ENCODE peak calls at places on chromosome 2, in five cellular contexts. P is spleen, H is cardiac muscle cell, C is psoas muscle, S is PC-9. Z is an unnamed sample. For H3K36me3, the result is how much of the 10 kb centered on the place peaks cover.

GRCh38 chr2:5975406-5975805 is 283.2 kb downstream of the SOX11 start:
- DNase-seq in H (no peak), C (no peak), S (no peak), P (no peak), Z (no peak)

GRCh38 chr2:150060341-150060740 is 427.1 kb downstream of the RND3 start:
- DNase-seq in S (no peak), C (no peak), P (no peak), H (no peak), Z (no peak)

GRCh38 chr2:45300026-45300750 is 290.9 kb upstream of the SIX2 start:
- DNase-seq in P (no peak), C (no peak), S (no peak), H (no peak), Z (no peak)

GRCh38 chr2:157468931-157469708 is 25.2 kb upstream of the CYTIP start:
- DNase-seq in C (no peak), S (no peak), H (no peak), P (no peak), Z (peak)

GRCh38 chr2:70671059-70671685 is 96.8 kb downstream of the ADD2 start:
- DNase-seq in P (peak), C (no peak), H (no peak), S (no peak), Z (no peak)

GRCh38 chr2:9637330-9637729 is 6.5 kb upstream of the YWHAQ start:
- DNase-seq in C (no peak), S (peak), P (no peak), H (no peak), Z (peak)

GRCh38 chr2:32925283-32925682 is 21.5 kb upstream of the LTBP1 start:
- DNase-seq in S (no peak), C (no peak), P (no peak), H (no peak), Z (no peak)

GRCh38 chr2:168694173-168694572 is 108.3 kb upstream of the NOSTRIN start:
- DNase-seq in P (no peak), C (no peak), S (no peak), H (no peak), Z (no peak)

GRCh38 chr2:216594081-216594480 is 39.1 kb upstream of the IGFBP2 start:
- DNase-seq in P (no peak), S (no peak), C (no peak), H (no peak), Z (no peak)

GRCh38 chr2:216596234-216596985 is 36.8 kb upstream of the IGFBP2 start:
- DNase-seq in S (no peak), P (no peak), H (no peak), C (no peak), Z (no peak)

GRCh38 chr2:216601632-216602409 is 31.4 kb upstream of the IGFBP2 start:
- DNase-seq in S (no peak), H (no peak), C (no peak), P (no peak), Z (peak)

GRCh38 chr2:216591480-216591879 is 41.7 kb upstream of the IGFBP2 start:
- DNase-seq in S (no peak), H (no peak), C (no peak), P (no peak), Z (no peak)

GRCh38 chr2:216596986-216597509 is 36.2 kb upstream of the IGFBP2 start:
- DNase-seq in S (no peak), H (no peak), P (no peak), C (no peak), Z (no peak)
- H3K4me3 ChIP-seq in S (no peak), H (no peak), P (no peak), C (no peak), Z (no peak)

DNA sequence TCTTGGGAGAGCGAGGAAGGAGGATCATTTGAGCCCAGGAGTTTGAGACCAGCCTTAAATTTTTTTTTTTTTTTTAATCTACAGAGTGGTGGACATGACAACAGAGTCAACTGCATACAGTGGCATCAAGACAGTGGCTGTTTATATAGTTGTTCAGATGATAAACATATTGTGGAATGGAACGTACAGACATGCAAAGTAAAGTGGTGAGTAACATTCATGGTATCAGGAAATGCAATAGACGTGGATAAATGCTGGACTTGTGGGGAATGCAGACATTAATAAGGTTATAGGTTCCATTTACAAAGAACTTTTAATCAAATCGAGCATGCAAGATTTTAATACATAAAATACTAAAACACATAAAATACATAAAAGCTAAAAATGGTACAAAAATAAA is 11.9 kb downstream of the WDR43 start:
- DNase-seq in S (no peak), C (no peak), P (no peak), H (no peak), Z (peak)
- H3K36me3 ChIP-seq in S (half or more), C (half or more), P (half or more), H (under half), Z (under half)

GRCh38 chr2:134173338-134174016 is 80.4 kb upstream of the MGAT5 start:
- DNase-seq in C (peak), S (no peak), H (peak), P (no peak), Z (peak)

GRCh38 chr2:134167015-134167414 is 86.9 kb upstream of the MGAT5 start:
- DNase-seq in S (no peak), C (no peak), H (no peak), P (no peak), Z (peak)

GRCh38 chr2:134170700-134171099 is 83.2 kb upstream of the MGAT5 start:
- DNase-seq in C (no peak), H (no peak), P (no peak), S (no peak), Z (no peak)

GRCh38 chr2:134170269-134170668 is 83.6 kb upstream of the MGAT5 start:
- DNase-seq in S (no peak), C (no peak), P (no peak), H (no peak), Z (no peak)

GRCh38 chr2:134169788-134170187 is 84.1 kb upstream of the MGAT5 start:
- DNase-seq in C (no peak), P (no peak), H (no peak), S (no peak), Z (peak)
- H3K4me3 ChIP-seq in C (no peak), P (no peak), H (no peak), S (no peak), Z (no peak)

GRCh38 chr2:52879561-52879960 is 888.0 kb upstream of the CHAC2 start:
- DNase-seq in C (no peak), S (no peak), H (no peak), P (no peak), Z (no peak)

GRCh38 chr2:52877703-52878102 is 889.9 kb upstream of the CHAC2 start:
- DNase-seq in S (no peak), P (no peak), H (no peak), C (no peak), Z (peak)

DNA sequence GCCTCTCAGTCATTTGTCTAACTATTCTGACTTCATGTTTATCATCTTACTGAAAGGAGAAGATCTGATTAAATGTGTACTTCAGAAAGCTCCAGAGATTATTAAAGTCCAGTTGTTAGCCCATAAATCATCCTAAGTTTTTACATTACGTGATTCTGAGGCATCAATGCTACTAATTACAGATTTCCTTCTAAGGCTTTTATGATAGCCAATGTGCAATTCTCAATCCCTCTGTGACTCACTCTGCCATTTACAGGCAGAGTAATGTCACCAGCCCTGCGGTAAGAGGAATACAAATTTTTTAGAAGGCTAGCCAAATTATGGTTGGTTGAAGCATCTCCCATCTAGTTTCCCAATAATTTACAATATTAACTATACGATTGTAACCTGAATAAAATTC is 892.9 kb upstream of the CHAC2 start:
- DNase-seq in C (no peak), S (no peak), P (no peak), H (no peak), Z (no peak)
- H3K36me3 ChIP-seq in C (under half), S (under half), P (under half), H (under half), Z (under half)

DNA sequence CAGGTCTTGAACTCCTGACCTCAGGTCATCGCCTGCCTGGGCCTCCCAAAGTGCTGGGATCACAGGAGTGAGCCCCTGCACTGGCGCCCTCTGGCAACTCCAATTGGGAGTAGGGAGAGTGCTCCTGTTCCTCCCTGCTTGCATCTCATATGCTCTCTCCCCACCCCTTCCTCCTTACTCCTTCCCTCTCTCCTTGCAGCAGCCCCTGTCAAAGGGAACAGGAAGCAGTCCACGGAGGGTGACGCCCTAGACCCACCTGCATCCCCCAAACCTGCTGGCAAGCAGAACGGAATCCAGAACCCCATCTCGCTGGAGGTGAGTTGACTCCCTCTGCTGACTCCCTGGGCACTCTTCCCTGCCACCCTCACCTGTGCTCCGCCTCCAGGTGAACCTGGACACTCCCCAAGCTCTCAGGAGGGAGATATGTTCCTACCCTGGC is 10.7 kb downstream of the ARID5A start:
- DNase-seq in H (no peak), S (no peak), P (peak), C (no peak), Z (no peak)
- H3K4me3 ChIP-seq in H (no peak), S (no peak), P (no peak), C (no peak), Z (no peak)

Z was measured in bronchial epithelial cell.